ENCODE peak calls at places on chromosomes 2 and 18, in ten cellular contexts. N is esophagus squamous epithelium, H is PC-3, R is hepatocyte, T is fibroblast of mammary gland, P is fibroblast of pulmonary artery, D is tibial artery, K is GM20000, Z is nephron progenitor cell, S is ovary. Y is an unnamed sample.

GRCh38 chr2:33108483-33109443 is 162.0 kb downstream of the LTBP1 start:
- DNase-seq in N (no peak), H (no peak), R (no peak), T (peak; percentile 56), P (peak; percentile 72), D (no peak), K (no peak), Z (no peak), S (no peak), Y (peak; percentile 23)

GRCh38 chr18:50190236-50190635 is 4.7 kb downstream of the MYO5B start:
- DNase-seq in N (no peak), H (peak; percentile 58), R (no peak), T (peak; percentile 45), P (no peak), D (no peak), K (no peak), Z (no peak), S (no peak), Y (peak; percentile 63)

GRCh38 chr2:44578401-44579135 is 216.8 kb downstream of the CAMKMT start:
- DNase-seq in N (no peak), H (peak; percentile 66), R (no peak), T (peak; percentile 87), P (peak; percentile 91), D (no peak), K (peak; percentile 65), Z (no peak), S (no peak), Y (no peak)

GRCh38 chr2:239826376-239826775 is 198.8 kb downstream of the NDUFA10 start:
- DNase-seq in N (no peak), H (no peak), R (no peak), T (no peak), P (no peak), D (no peak), K (no peak), Z (no peak), S (no peak), Y (no peak)

GRCh38 chr18:49878567-49878966 is 65.2 kb upstream of the ACAA2 start:
- DNase-seq in N (no peak), H (no peak), R (no peak), T (peak; percentile 28), P (peak; percentile 36), D (no peak), K (no peak), Z (no peak), S (no peak), Y (no peak)

GRCh38 chr18:22674300-22674699 is 256.6 kb upstream of the CTAGE1 start:
- DNase-seq in N (no peak), H (peak; percentile 75), R (peak; percentile 54), T (peak; percentile 95), P (peak; percentile 90), D (no peak), K (no peak), Z (no peak), S (no peak), Y (peak; percentile 88)

GRCh38 chr2:239791727-239792648 is 233.2 kb downstream of the NDUFA10 start:
- DNase-seq in N (no peak), H (no peak), R (no peak), T (no peak), P (no peak), D (peak; percentile 7), K (no peak), Z (no peak), S (peak; percentile 8), Y (no peak)

GRCh38 chr2:196403471-196403870 is 232.1 kb upstream of the STK17B start:
- DNase-seq in N (no peak), H (peak; percentile 52), R (no peak), T (peak; percentile 40), P (peak; percentile 49), D (no peak), K (no peak), Z (no peak), S (no peak), Y (no peak)

GRCh38 chr2:173734686-173735308 is 230.4 kb downstream of the SP3 start:
- DNase-seq in N (no peak), H (no peak), R (peak; percentile 40), T (no peak), P (no peak), D (no peak), K (no peak), Z (no peak), S (no peak), Y (no peak)

GRCh38 chr2:189466656-189467055 is 25.4 kb downstream of the WDR75 start:
- DNase-seq in N (no peak), H (peak; percentile 51), R (peak; percentile 66), T (peak; percentile 46), P (peak; percentile 74), D (no peak), K (no peak), Z (no peak), S (no peak), Y (no peak)
- TF ChIP-seq CTCF in N (peak; percentile 31), H (peak; percentile 81), R (peak; percentile 75), T (peak; percentile 61), P (peak; percentile 85), D (peak; percentile 76), K (peak; percentile 9), Z (peak; percentile 62), S (peak; percentile 59), Y (peak; percentile 57)

DNA sequence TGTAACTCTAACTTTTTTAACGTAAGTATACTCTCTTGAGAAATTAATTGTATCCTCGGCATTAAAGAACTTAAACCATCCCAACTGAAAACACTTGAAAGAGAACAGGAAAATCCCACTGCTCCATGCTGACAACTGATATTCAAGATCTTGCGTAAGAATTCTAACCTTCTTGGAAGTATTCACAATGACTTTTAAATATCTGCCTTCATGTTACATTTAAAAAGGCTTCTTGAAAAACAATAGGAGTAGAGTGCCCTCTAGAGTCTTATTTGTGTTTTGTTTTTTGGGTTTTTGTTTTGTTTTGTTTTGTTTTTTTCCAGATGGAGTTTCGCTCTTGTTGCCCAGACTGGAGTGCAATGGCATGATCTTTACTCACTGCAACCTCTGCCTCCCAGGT is 65.4 kb upstream of the DNAJC10 start:
- DNase-seq in N (no peak), H (peak; percentile 61), R (peak; percentile 23), T (peak; percentile 79), P (peak; percentile 87), D (no peak), K (peak; percentile 18), Z (no peak), S (no peak), Y (no peak)
- TF ChIP-seq CTCF in N (peak; percentile 47), H (peak; percentile 62), R (peak; percentile 63), T (peak; percentile 41), P (peak; percentile 36), D (peak; percentile 54), K (peak; percentile 10), Z (peak; percentile 52), S (peak; percentile 49), Y (peak; percentile 28)

GRCh38 chr2:223306371-223306770 is 254.4 kb downstream of the KCNE4 start:
- DNase-seq in N (no peak), H (peak; percentile 25), R (no peak), T (peak; percentile 51), P (peak; percentile 53), D (no peak), K (peak; percentile 8), Z (no peak), S (no peak), Y (no peak)
- TF ChIP-seq CTCF in N (no peak), H (peak; percentile 63), R (peak; percentile 34), T (peak; percentile 65), P (peak; percentile 65), D (peak; percentile 26), K (peak; percentile 27), Z (peak; percentile 43), S (no peak), Y (peak; percentile 61)

GRCh38 chr2:190657474-190658252 is 8.8 kb downstream of the NAB1 start:
- DNase-seq in N (no peak), H (no peak), R (no peak), T (no peak), P (no peak), D (no peak), K (no peak), Z (no peak), S (no peak), Y (no peak)
- TF ChIP-seq CTCF in N (no peak), H (no peak), R (no peak), T (no peak), P (no peak), D (no peak), K (no peak), Z (no peak), S (no peak), Y (no peak)

GRCh38 chr2:235675678-235676535 is 182.1 kb downstream of the AGAP1 start:
- DNase-seq in N (no peak), H (peak; percentile 42), R (no peak), T (peak; percentile 66), P (no peak), D (no peak), K (no peak), Z (no peak), S (no peak), Y (no peak)
- TF ChIP-seq CTCF in N (no peak), H (peak; percentile 51), R (no peak), T (peak; percentile 19), P (peak; percentile 5), D (no peak), K (no peak), Z (no peak), S (no peak), Y (no peak)

DNA sequence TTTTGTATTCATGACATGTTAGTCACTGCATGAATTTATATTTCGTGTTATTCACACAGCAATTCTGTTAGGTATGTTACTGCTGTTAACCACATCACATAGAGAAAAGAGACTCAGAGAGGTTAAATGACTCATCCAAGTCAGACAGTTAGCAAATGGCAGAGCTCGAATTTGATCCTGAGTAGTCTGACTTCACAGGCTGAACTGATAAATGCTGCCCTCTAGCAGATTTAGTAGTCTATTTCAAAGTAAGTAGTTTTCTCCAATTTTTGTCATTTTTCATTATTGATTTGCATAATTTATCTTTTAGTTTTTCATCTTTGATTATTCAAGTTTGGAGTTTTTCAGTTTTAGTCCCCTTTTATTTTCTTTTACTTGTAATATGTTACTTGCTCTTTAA is 58.3 kb downstream of the WDR7 start:
- DNase-seq in N (no peak), H (peak; percentile 87), R (peak; percentile 56), T (peak; percentile 92), P (peak; percentile 73), D (no peak), K (peak; percentile 54), Z (no peak), S (no peak), Y (peak; percentile 65)
- TF ChIP-seq CTCF in N (no peak), H (peak; percentile 67), R (peak; percentile 28), T (peak; percentile 42), P (peak; percentile 26), D (no peak), K (no peak), Z (no peak), S (no peak), Y (peak; percentile 35)

Y was measured in kidney epithelial cell.